ENCODE peak calls at places on chromosomes 5 and 9, in eight cellular contexts. O is GM04504; H is M059J; M is neural progenitor cell; P is NCI-H1092 treated with DMSO at 0.1 percent for 48 hours; V is adrenal gland; Q is GM06990; E is stimulated activated CD4-positive, alpha-beta T cell treated with anti-CD3 and anti-CD28 coated beads, Interleukin-4, amount 100 ng/mL, for 24 hours. C is an unnamed sample.
A peak's percentile ranks its signal among the peaks of the same experiment; 100 is the strongest.

GRCh38 chr5:126594077-126594476 is 942 bp downstream of the ALDH7A1 start:
- DNase-seq in M (peak; percentile 29), V (peak; percentile 50), P (no peak), E (no peak), Q (no peak), H (peak; percentile 34), O (no peak), C (no peak)

GRCh38 chr5:73214921-73215490 is 42.0 kb downstream of the TMEM174 start:
- DNase-seq in Q (no peak), M (peak; percentile 51), V (no peak), O (no peak), H (no peak), E (no peak), P (peak; percentile 85), C (no peak)

GRCh38 chr9:126704157-126704941 is 90.6 kb downstream of the LMX1B start:
- DNase-seq in Q (no peak), O (no peak), P (no peak), M (peak; percentile 20), H (peak; percentile 75), V (peak; percentile 70), E (peak; percentile 43), C (peak; percentile 14)

GRCh38 chr9:115058684-115059315 is 59.2 kb downstream of the TNC start:
- DNase-seq in M (no peak), H (peak; percentile 87), Q (no peak), P (no peak), O (peak; percentile 55), V (no peak), E (no peak), C (no peak)

GRCh38 chr9:96450613-96451544 is 910 bp downstream of the HABP4 start:
- DNase-seq in E (peak; percentile 38), V (peak; percentile 73), P (peak; percentile 14), O (no peak), H (peak; percentile 58), Q (peak; percentile 30), M (peak; percentile 59), C (no peak)

GRCh38 chr5:142484821-142485387 is 160.1 kb upstream of the SPRY4 start:
- DNase-seq in M (no peak), E (no peak), H (peak; percentile 25), O (no peak), V (no peak), P (no peak), Q (no peak), C (no peak)

GRCh38 chr9:121833061-121833460 is 181.6 kb downstream of the DAB2IP start:
- DNase-seq in V (peak; percentile 37), H (no peak), E (no peak), P (no peak), M (no peak), Q (no peak), O (no peak), C (no peak)

GRCh38 chr5:119515192-119515591 is 62.9 kb downstream of the HSD17B4 start:
- DNase-seq in Q (no peak), P (no peak), E (no peak), O (no peak), H (peak; percentile 27), M (no peak), V (no peak), C (no peak)

GRCh38 chr5:77232959-77233358 is 22.5 kb downstream of the PDE8B start:
- DNase-seq in V (peak; percentile 58), E (no peak), M (no peak), O (no peak), H (peak; percentile 74), P (no peak), Q (no peak), C (no peak)

GRCh38 chr9:37618817-37619216 is 26.4 kb upstream of the TOMM5 start:
- DNase-seq in M (no peak), V (no peak), P (no peak), O (peak; percentile 57), Q (no peak), E (no peak), H (peak; percentile 62), C (no peak)